ENCODE peak calls at places on chromosomes 12 and 14, in six cellular contexts. M is heart right ventricle; U is CD8-positive, alpha-beta T cell; C is psoas muscle; D is left ventricle myocardium inferior; O is colonic mucosa. Z is an unnamed sample.

GRCh38 chr14:93970967-93971634 is 5.3 kb downstream of the ASB2 start:
- DNase-seq in M (no peak), U (no peak), C (no peak), D (no peak), O (no peak), Z (no peak)

GRCh38 chr12:1246637-1247036 is 255.6 kb downstream of the ERC1 start:
- DNase-seq in M (no peak), U (no peak), C (no peak), D (no peak), O (no peak), Z (no peak)

GRCh38 chr12:71725011-71725410 is 29.7 kb upstream of the RAB21 start:
- DNase-seq in M (no peak), U (no peak), C (no peak), D (no peak), O (no peak), Z (no peak)

GRCh38 chr12:128823916-128824839 is at the start of gene SLC15A4:
- DNase-seq in M (peak), U (peak), C (peak), D (peak), O (peak), Z (peak)

GRCh38 chr14:31419179-31420012 is 954 bp downstream of the HEATR5A start:
- DNase-seq in M (no peak), U (no peak), C (no peak), D (no peak), O (no peak), Z (no peak)

GRCh38 chr14:71250791-71251190 is 343.5 kb downstream of the PCNX1 start:
- DNase-seq in M (no peak), U (no peak), C (no peak), D (no peak), O (no peak), Z (no peak)

GRCh38 chr14:104361101-104361591 is 218.4 kb upstream of the C14orf180 start:
- DNase-seq in M (no peak), U (no peak), C (no peak), D (no peak), O (no peak), Z (no peak)

GRCh38 chr14:77123381-77124344 is 17.9 kb downstream of the ZDHHC22 start:
- DNase-seq in M (peak), U (no peak), C (no peak), D (peak), O (peak), Z (no peak)

GRCh38 chr12:98594050-98594853 is 766 bp downstream of the SLC25A3 start:
- DNase-seq in M (peak), U (no peak), C (peak), D (peak), O (peak), Z (peak)

GRCh38 chr14:79511146-79511545 is 700.2 kb downstream of the DIO2 start:
- DNase-seq in M (no peak), U (no peak), C (no peak), D (no peak), O (no peak), Z (no peak)

GRCh38 chr12:92403210-92404175 is 257.8 kb upstream of the BTG1 start:
- DNase-seq in M (no peak), U (peak), C (no peak), D (no peak), O (peak), Z (no peak)

GRCh38 chr14:24678801-24679247 is 44.8 kb upstream of the GZMB start:
- DNase-seq in M (peak), U (peak), C (peak), D (peak), O (peak), Z (peak)

GRCh38 chr14:44162197-44162596 is 344.9 kb downstream of the FSCB start:
- DNase-seq in M (no peak), U (no peak), C (no peak), D (no peak), O (no peak), Z (no peak)

GRCh38 chr12:86660488-86661171 is 404.4 kb upstream of the MGAT4C start:
- DNase-seq in M (no peak), U (no peak), C (no peak), D (no peak), O (no peak), Z (no peak)

GRCh38 chr14:100774164-100774537 is 47.5 kb downstream of the DLK1 start:
- DNase-seq in M (no peak), U (no peak), C (no peak), D (no peak), O (no peak), Z (no peak)

GRCh38 chr14:104686624-104687517 is 2.5 kb upstream of the INF2 start:
- DNase-seq in M (peak), U (no peak), C (no peak), D (peak), O (peak), Z (no peak)

GRCh38 chr12:45732250-45732649 is 2.7 kb downstream of the ARID2 start:
- DNase-seq in M (no peak), U (no peak), C (no peak), D (no peak), O (no peak), Z (no peak)

GRCh38 chr14:90970167-90970600 is 90.3 kb downstream of the RPS6KA5 start:
- DNase-seq in M (no peak), U (no peak), C (no peak), D (no peak), O (no peak), Z (no peak)

GRCh38 chr14:102654298-102654697 is 61.8 kb downstream of the RCOR1 start:
- DNase-seq in M (no peak), U (no peak), C (no peak), D (no peak), O (no peak), Z (no peak)

GRCh38 chr12:1912580-1913376 is 5.7 kb downstream of the CACNA2D4 start:
- DNase-seq in M (no peak), U (no peak), C (no peak), D (no peak), O (no peak), Z (no peak)

GRCh38 chr12:123092866-123093265 is 58.0 kb downstream of the PITPNM2 start:
- DNase-seq in M (no peak), U (no peak), C (no peak), D (no peak), O (no peak), Z (no peak)

GRCh38 chr12:102483466-102483865 is 3.1 kb upstream of the IGF1 start:
- DNase-seq in M (no peak), U (no peak), C (no peak), D (no peak), O (no peak), Z (no peak)

GRCh38 chr14:72591401-72591800 is 302.5 kb downstream of the DPF3 start:
- DNase-seq in M (no peak), U (no peak), C (no peak), D (no peak), O (no peak), Z (no peak)

GRCh38 chr12:128178971-128179370 is 88.0 kb upstream of the TMEM132C start:
- DNase-seq in M (no peak), U (no peak), C (no peak), D (no peak), O (no peak), Z (no peak)

GRCh38 chr12:56517854-56518253 is 3.8 kb upstream of the RBMS2 start:
- DNase-seq in M (no peak), U (no peak), C (no peak), D (no peak), O (no peak), Z (no peak)

GRCh38 chr12:51663390-51663789 is 72.4 kb downstream of the SCN8A start:
- DNase-seq in M (no peak), U (no peak), C (no peak), D (no peak), O (no peak), Z (no peak)

GRCh38 chr12:27493260-27493935 is 30.6 kb upstream of the PPFIBP1 start:
- DNase-seq in M (no peak), U (no peak), C (no peak), D (no peak), O (no peak), Z (no peak)

GRCh38 chr14:21647380-21647779 is 6.3 kb upstream of the OR4E2 start:
- DNase-seq in M (no peak), U (no peak), C (no peak), D (no peak), O (no peak), Z (no peak)

GRCh38 chr12:59937148-59937547 is 341.3 kb downstream of the SLC16A7 start:
- DNase-seq in M (no peak), U (no peak), C (no peak), D (no peak), O (no peak), Z (no peak)

GRCh38 chr14:35403085-35403396 is 1.5 kb downstream of the NFKBIA start:
- DNase-seq in M (peak), U (no peak), C (peak), D (peak), O (no peak), Z (no peak)

GRCh38 chr12:5441497-5442236 is 9.8 kb downstream of the NTF3 start:
- DNase-seq in M (no peak), U (no peak), C (no peak), D (no peak), O (no peak), Z (no peak)

GRCh38 chr14:106840258-106840657 is 1313.9 kb downstream of the TMEM121 start:
- DNase-seq in M (no peak), U (no peak), C (no peak), D (no peak), O (no peak), Z (no peak)
- TF ChIP-seq CTCF in M (no peak), U (peak), C (no peak), D (no peak), O (no peak), Z (no peak)

DNA sequence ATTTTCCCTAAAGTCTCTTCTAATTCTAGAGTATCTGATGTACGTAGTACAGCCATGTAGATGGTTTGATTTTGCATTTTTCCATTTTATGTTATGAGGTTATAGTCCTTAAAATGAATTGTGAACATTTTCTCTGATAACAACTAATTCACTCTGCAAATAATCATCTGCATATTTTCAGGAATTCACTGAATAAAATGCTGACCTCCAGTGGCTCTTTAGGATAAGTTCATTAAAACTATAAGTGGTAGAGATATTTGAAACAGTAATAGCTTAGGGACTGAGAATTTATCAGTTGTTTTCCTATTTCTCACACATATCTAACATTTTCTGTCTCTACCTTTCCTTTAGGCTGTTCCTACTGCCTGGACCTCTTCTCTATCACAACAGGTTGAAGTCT is 4.4 kb downstream of the MSRB3 start:
- DNase-seq in M (no peak), U (no peak), C (no peak), D (no peak), O (no peak), Z (no peak)
- TF ChIP-seq CTCF in M (no peak), U (no peak), C (no peak), D (no peak), O (no peak), Z (no peak)

GRCh38 chr12:80196419-80196818 is 97.1 kb downstream of the OTOGL start:
- DNase-seq in M (no peak), U (no peak), C (no peak), D (no peak), O (no peak), Z (no peak)

GRCh38 chr12:80195737-80196136 is 96.4 kb downstream of the OTOGL start:
- DNase-seq in M (no peak), U (no peak), C (no peak), D (no peak), O (no peak), Z (no peak)

GRCh38 chr12:80192087-80192486 is 92.8 kb downstream of the OTOGL start:
- DNase-seq in M (no peak), U (no peak), C (no peak), D (no peak), O (no peak), Z (no peak)

GRCh38 chr12:80193900-80194299 is 94.6 kb downstream of the OTOGL start:
- DNase-seq in M (no peak), U (no peak), C (no peak), D (no peak), O (no peak), Z (no peak)

GRCh38 chr12:80195143-80195726 is 95.9 kb downstream of the OTOGL start:
- DNase-seq in M (no peak), U (no peak), C (no peak), D (no peak), O (no peak), Z (peak)
- TF ChIP-seq CTCF in M (peak), U (no peak), C (peak), D (peak), O (no peak), Z (peak)

GRCh38 chr12:26126340-26127284 is 1.8 kb upstream of the BHLHE41 start:
- DNase-seq in M (peak), U (no peak), C (peak), D (peak), O (peak), Z (peak)
- TF ChIP-seq CTCF in M (no peak), U (no peak), C (peak), D (peak), O (no peak), Z (no peak)

GRCh38 chr12:76083246-76083735 is 1.2 kb downstream of the NAP1L1 start:
- DNase-seq in M (no peak), U (no peak), C (no peak), D (no peak), O (no peak), Z (no peak)

GRCh38 chr12:76078748-76079147 is 5.7 kb downstream of the NAP1L1 start:
- DNase-seq in M (no peak), U (no peak), C (no peak), D (no peak), O (no peak), Z (no peak)

GRCh38 chr12:76080017-76080728 is 4.3 kb downstream of the NAP1L1 start:
- DNase-seq in M (no peak), U (no peak), C (no peak), D (no peak), O (no peak), Z (no peak)

GRCh38 chr12:76081909-76082308 is 2.6 kb downstream of the NAP1L1 start:
- DNase-seq in M (no peak), U (no peak), C (no peak), D (no peak), O (no peak), Z (no peak)

GRCh38 chr12:76080729-76081415 is 3.6 kb downstream of the NAP1L1 start:
- DNase-seq in M (no peak), U (no peak), C (no peak), D (no peak), O (no peak), Z (no peak)
- TF ChIP-seq CTCF in M (no peak), U (peak), C (no peak), D (no peak), O (no peak), Z (peak)